ENCODE peak calls at places on chromosomes 4 and X, in six cellular contexts. M, I, S, P, G and V are unnamed samples.

GRCh38 chrX:132559101-132559500 is 70.3 kb upstream of the MBNL3 start:
- DNase-seq in M (no peak), I (no peak), S (no peak), P (no peak), G (no peak), V (no peak)

GRCh38 chr4:185235480-185236154 is 26.2 kb downstream of the SNX25 start:
- DNase-seq in M (peak; percentile 85), I (no peak), S (no peak), P (no peak), G (no peak), V (no peak)

GRCh38 chr4:66736593-66736992 is 808.7 kb downstream of the CENPC start:
- DNase-seq in M (no peak), I (peak; percentile 63), S (no peak), P (no peak), G (no peak), V (no peak)

GRCh38 chrX:114152130-114152529 is 431.8 kb upstream of the HTR2C start:
- DNase-seq in M (peak; percentile 54), I (no peak), S (peak; percentile 10), P (no peak), G (no peak), V (no peak)

GRCh38 chrX:1894656-1895055 is 279.8 kb downstream of the ASMT start:
- DNase-seq in M (no peak), I (no peak), S (no peak), P (no peak), G (no peak), V (no peak)

GRCh38 chr4:159787901-159788300 is 685.0 kb downstream of the RAPGEF2 start:
- DNase-seq in M (no peak), I (no peak), S (no peak), P (no peak), G (no peak), V (no peak)

GRCh38 chr4:84809946-84810345 is 156.5 kb downstream of the WDFY3 start:
- DNase-seq in M (no peak), I (no peak), S (no peak), P (no peak), G (no peak), V (no peak)

GRCh38 chr4:78627966-78628678 is 76.6 kb downstream of the ANXA3 start:
- DNase-seq in M (no peak), I (no peak), S (no peak), P (no peak), G (no peak), V (no peak)

GRCh38 chrX:135454816-135455215 is 33.1 kb downstream of the SMIM10L2A start:
- DNase-seq in M (no peak), I (no peak), S (no peak), P (no peak), G (no peak), V (no peak)

GRCh38 chrX:115324194-115324593 is 34.7 kb downstream of the LUZP4 start:
- DNase-seq in M (peak; percentile 26), I (no peak), S (no peak), P (no peak), G (no peak), V (no peak)

GRCh38 chrX:31367816-31368215 is 296.0 kb upstream of the FTHL17 start:
- DNase-seq in M (no peak), I (no peak), S (no peak), P (no peak), G (no peak), V (no peak)

GRCh38 chr4:76984788-76985211 is 35.2 kb downstream of the SEPTIN11 start:
- DNase-seq in M (peak; percentile 100), I (peak; percentile 41), S (no peak), P (no peak), G (no peak), V (peak; percentile 56)

GRCh38 chrX:39112143-39112542 is 310.9 kb downstream of the MID1IP1 start:
- DNase-seq in M (no peak), I (no peak), S (no peak), P (no peak), G (no peak), V (no peak)

GRCh38 chr4:135532132-135532531 is 1330.5 kb upstream of the PABPC4L start:
- DNase-seq in M (no peak), I (no peak), S (no peak), P (no peak), G (no peak), V (no peak)

GRCh38 chr4:180449395-180449956 is 1793.7 kb upstream of the TENM3 start:
- DNase-seq in M (no peak), I (peak; percentile 71), S (peak; percentile 19), P (no peak), G (no peak), V (peak; percentile 51)

GRCh38 chrX:22969416-22969815 is 30.3 kb upstream of the DDX53 start:
- DNase-seq in M (peak; percentile 16), I (no peak), S (no peak), P (no peak), G (no peak), V (no peak)

GRCh38 chr4:55444822-55445221 is 49.1 kb downstream of the TMEM165 start:
- DNase-seq in M (peak; percentile 36), I (peak; percentile 24), S (no peak), P (no peak), G (no peak), V (no peak)

GRCh38 chr4:20773144-20773997 is 73.1 kb downstream of the PACRGL start:
- DNase-seq in M (peak; percentile 67), I (peak; percentile 85), S (peak; percentile 8), P (no peak), G (peak; percentile 25), V (peak; percentile 58)

GRCh38 chr4:6071191-6071958 is 53.1 kb upstream of the C4orf50 start:
- DNase-seq in M (no peak), I (peak; percentile 20), S (no peak), P (no peak), G (no peak), V (no peak)

GRCh38 chr4:185227131-185227551 is 17.7 kb downstream of the SNX25 start:
- DNase-seq in M (no peak), I (no peak), S (no peak), P (no peak), G (no peak), V (peak; percentile 18)

DNA sequence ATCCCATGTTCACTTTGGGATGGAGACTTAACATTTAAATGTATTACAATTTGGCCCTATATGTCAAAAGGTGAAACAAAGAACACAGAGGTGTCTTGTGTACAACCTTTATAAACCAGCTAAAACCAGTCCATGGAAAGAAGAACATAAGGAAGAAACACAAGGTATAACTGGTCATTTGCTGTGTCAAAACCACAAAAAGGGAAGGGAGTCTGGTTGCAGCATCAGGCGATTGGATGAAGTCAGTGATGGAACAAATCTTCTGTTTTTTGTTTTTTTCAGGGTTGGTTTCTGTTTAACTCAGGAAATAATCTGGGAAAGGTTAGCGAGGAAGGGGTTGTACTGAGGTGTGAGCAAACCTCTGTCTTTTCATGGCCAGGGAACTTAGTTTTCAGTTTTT is 129.9 kb upstream of the MAOA start:
- DNase-seq in M (no peak), I (no peak), S (no peak), P (no peak), G (no peak), V (no peak)
- TF ChIP-seq CTCF in M (no peak), I (no peak), S (no peak), P (no peak), G (no peak), V (no peak)

GRCh38 chrX:134023851-134024281 is 38.5 kb upstream of the GPC3 start:
- DNase-seq in M (no peak), I (peak; percentile 28), S (no peak), P (no peak), G (no peak), V (no peak)

GRCh38 chrX:134026732-134027311 is 41.4 kb upstream of the GPC3 start:
- DNase-seq in M (peak; percentile 28), I (peak; percentile 77), S (peak; percentile 6), P (no peak), G (no peak), V (peak; percentile 70)

GRCh38 chrX:134020910-134021309 is 35.5 kb upstream of the GPC3 start:
- DNase-seq in M (no peak), I (no peak), S (no peak), P (no peak), G (no peak), V (no peak)

GRCh38 chrX:134024686-134025377 is 39.4 kb upstream of the GPC3 start:
- DNase-seq in M (no peak), I (no peak), S (no peak), P (no peak), G (no peak), V (no peak)

DNA sequence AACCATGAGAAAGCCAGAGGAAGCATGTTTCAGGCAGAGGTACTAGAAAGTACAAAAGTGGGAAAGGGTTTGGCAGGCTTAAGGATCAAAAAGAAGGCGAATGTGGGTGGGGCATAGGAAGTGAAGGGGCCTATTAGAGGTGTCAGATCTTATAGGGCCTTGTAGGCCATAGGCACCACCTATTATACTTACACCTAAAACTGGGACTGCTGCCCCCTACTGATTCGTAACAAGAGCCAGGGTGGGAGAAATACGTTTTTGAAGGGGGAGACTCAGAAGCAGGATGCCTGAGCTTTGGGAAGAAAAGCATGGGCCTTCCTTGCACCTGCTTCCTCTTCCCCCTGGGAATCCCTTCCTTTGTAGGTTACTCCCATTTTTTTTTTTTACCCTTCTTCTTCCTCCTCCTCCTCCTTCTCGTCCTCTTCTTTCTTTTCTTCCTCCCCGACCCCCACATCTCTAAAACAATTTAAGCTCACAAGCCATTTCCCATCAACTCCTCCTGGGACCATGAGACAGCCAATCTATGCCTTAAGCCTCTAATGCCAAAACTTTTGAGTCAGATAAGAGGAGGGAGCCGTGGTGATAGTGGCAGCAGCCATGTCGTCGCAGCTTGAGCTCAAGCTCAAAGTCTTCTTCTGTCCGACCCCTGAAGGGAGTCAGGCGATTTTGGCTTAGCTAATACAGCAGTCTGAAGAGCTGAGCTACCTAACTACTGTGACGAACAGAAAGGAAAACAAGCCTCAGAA is 40.8 kb upstream of the GPC3 start:
- DNase-seq in M (no peak), I (peak; percentile 34), S (no peak), P (no peak), G (no peak), V (peak; percentile 22)
- TF ChIP-seq CTCF in M (no peak), I (peak; percentile 27), S (no peak), P (no peak), G (no peak), V (no peak)

GRCh38 chr4:157043131-157043530 is 32.8 kb upstream of the GLRB start:
- DNase-seq in M (peak; percentile 38), I (peak; percentile 64), S (no peak), P (no peak), G (no peak), V (peak; percentile 12)
- TF ChIP-seq CTCF in M (peak; percentile 30), I (peak; percentile 39), S (no peak), P (no peak), G (no peak), V (no peak)

DNA sequence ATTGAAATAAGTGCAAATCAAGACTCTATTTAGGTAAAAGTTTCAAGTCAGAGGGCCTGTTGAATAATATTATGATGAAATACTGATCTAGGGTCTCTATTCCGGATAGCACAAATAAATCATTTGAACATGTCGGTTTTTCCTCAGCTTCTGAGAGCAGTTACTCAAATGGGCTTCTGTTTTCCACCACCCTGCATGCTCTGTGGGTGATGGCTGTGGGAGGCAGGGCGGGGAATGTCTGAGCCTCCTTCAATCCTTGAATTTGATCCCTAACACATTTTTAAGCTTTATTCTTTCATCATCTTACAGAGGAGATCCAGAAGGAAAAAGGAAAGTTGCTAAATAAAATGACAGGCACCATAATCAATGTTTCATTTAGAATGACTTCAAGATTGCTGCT is 8.5 kb downstream of the UNC5C start:
- DNase-seq in M (no peak), I (no peak), S (no peak), P (no peak), G (no peak), V (no peak)
- TF ChIP-seq CTCF in M (no peak), I (no peak), S (no peak), P (no peak), G (no peak), V (no peak)

GRCh38 chr4:182560358-182560757 is 317.2 kb downstream of the TENM3 start:
- DNase-seq in M (no peak), I (peak; percentile 94), S (no peak), P (no peak), G (no peak), V (peak; percentile 19)
- TF ChIP-seq CTCF in M (no peak), I (peak; percentile 32), S (no peak), P (no peak), G (no peak), V (no peak)